ENCODE peak calls at places on chromosomes 12 and 14, in four cellular contexts. Z is K562, E is fibroblast of lung, K is astrocyte. X is an unnamed sample.

GRCh38 chr12:117985182-117985581 is 16.4 kb upstream of the KSR2 start:
- DNase-seq in E (no peak), K (no peak), Z (no peak), X (peak; percentile 74)

GRCh38 chr12:47155457-47156166 is 75.9 kb upstream of the AMIGO2 start:
- DNase-seq in K (peak; percentile 54), E (peak; percentile 25), Z (peak; percentile 38), X (no peak)

GRCh38 chr14:23360496-23360895 is 4.5 kb downstream of the EFS start:
- DNase-seq in E (no peak), Z (peak; percentile 50), K (no peak), X (no peak)

GRCh38 chr14:63713765-63714164 is 14.1 kb downstream of the SGPP1 start:
- DNase-seq in Z (no peak), E (peak; percentile 64), K (peak; percentile 71), X (peak; percentile 76)

GRCh38 chr12:124536613-124537012 is 30.8 kb downstream of the NCOR2 start:
- DNase-seq in Z (no peak), E (peak; percentile 54), K (peak; percentile 72), X (no peak)

GRCh38 chr12:64757778-64758177 is 1.4 kb downstream of the GNS start:
- DNase-seq in K (no peak), E (no peak), Z (no peak), X (no peak)

GRCh38 chr12:128069359-128069997 is 197.5 kb upstream of the TMEM132C start:
- DNase-seq in K (peak; percentile 53), Z (peak; percentile 26), E (peak; percentile 15), X (peak; percentile 92)

GRCh38 chr12:47707905-47708543 is 2.2 kb upstream of the RPAP3 start:
- DNase-seq in Z (no peak), K (no peak), E (no peak), X (no peak)

GRCh38 chr12:120706029-120706428 is 4.2 kb upstream of the UNC119B start:
- DNase-seq in E (no peak), K (no peak), Z (no peak), X (peak; percentile 46)

GRCh38 chr14:79920180-79920579 is 291.1 kb downstream of the DIO2 start:
- DNase-seq in E (no peak), K (no peak), Z (no peak), X (no peak)

GRCh38 chr14:87260460-87260859 is 732.5 kb downstream of the GALC start:
- DNase-seq in E (no peak), Z (no peak), K (no peak), X (no peak)

GRCh38 chr14:62076368-62076767 is 314.1 kb downstream of the SNAPC1 start:
- DNase-seq in K (no peak), Z (no peak), E (no peak), X (no peak)

GRCh38 chr12:107528731-107529365 is 156.8 kb upstream of the PWP1 start:
- DNase-seq in E (no peak), Z (no peak), K (no peak), X (no peak)

GRCh38 chr12:95277139-95277538 is 59.5 kb downstream of the VEZT start:
- DNase-seq in K (peak; percentile 87), Z (no peak), E (peak; percentile 95), X (peak; percentile 20)

GRCh38 chr12:94262228-94263010 is 114.0 kb downstream of the PLXNC1 start:
- DNase-seq in E (peak; percentile 99), K (peak; percentile 92), Z (peak; percentile 55), X (peak; percentile 62)

GRCh38 chr14:94696518-94696917 is 73.4 kb downstream of the GSC start:
- DNase-seq in K (no peak), E (no peak), Z (no peak), X (no peak)

GRCh38 chr12:70393787-70394519 is 27.9 kb downstream of the KCNMB4 start:
- DNase-seq in E (peak; percentile 15), K (peak; percentile 43), Z (no peak), X (peak; percentile 74)

GRCh38 chr12:97229036-97229435 is 233.6 kb upstream of the RMST start:
- DNase-seq in Z (no peak), K (no peak), E (no peak), X (no peak)

GRCh38 chr12:118689793-118690192 is 291.5 kb upstream of the SRRM4 start:
- DNase-seq in E (no peak), K (no peak), Z (no peak), X (no peak)

GRCh38 chr12:108980831-108981618 is 39.8 kb downstream of the SVOP start:
- DNase-seq in K (peak; percentile 81), E (no peak), Z (no peak), X (no peak)

GRCh38 chr12:109863961-109864712 is 16.2 kb downstream of the GLTP start:
- DNase-seq in Z (no peak), K (no peak), E (peak; percentile 50), X (peak; percentile 21)

GRCh38 chr12:50517456-50518048 is 12.8 kb downstream of the DIP2B start:
- DNase-seq in Z (no peak), K (peak; percentile 65), E (peak; percentile 47), X (no peak)

GRCh38 chr12:94500831-94501567 is 41.3 kb upstream of the CEP83 start:
- DNase-seq in Z (no peak), K (no peak), E (no peak), X (no peak)

GRCh38 chr14:61076531-61076930 is 95.5 kb downstream of the SLC38A6 start:
- DNase-seq in Z (no peak), K (peak; percentile 65), E (peak; percentile 64), X (no peak)

GRCh38 chr12:53618340-53618739 is 7.8 kb downstream of the ATF7 start:
- DNase-seq in K (no peak), Z (no peak), E (no peak), X (no peak)

DNA sequence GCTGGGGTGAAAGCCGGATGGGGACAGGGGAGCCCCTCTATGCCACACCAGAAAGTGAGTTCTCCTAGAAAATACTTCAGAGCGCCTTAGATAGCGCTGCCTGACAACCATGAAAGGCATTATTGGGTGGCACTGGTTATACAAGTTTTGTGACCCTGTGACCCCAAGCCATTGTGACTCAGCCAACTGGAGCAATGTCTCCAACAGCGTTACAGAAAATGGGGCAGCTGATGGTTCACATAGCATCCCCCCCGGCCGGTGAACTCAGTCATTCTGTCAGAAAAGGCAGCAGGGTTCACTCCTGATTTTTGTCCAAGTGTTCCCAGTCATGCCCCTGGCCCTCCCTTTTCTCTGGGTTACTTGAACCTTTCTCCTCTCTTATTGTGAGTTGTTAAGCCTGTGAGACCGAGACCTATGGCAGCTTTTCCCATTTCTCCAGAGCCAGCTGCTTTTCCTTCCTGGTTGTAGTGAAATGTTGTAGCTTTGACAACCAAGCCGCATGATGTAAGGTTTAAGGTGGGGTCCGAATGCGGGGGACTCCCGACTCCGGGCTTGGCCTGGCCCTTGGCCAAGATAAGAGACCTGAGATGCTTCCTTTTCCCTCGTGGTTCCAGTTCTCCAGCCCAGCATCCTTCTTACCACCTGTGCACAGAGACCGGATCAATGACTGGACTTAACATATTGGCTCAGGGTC is 22.0 kb downstream of the CD9 start:
- DNase-seq in Z (no peak), K (no peak), E (peak; percentile 68), X (peak; percentile 75)
- H3K4me1 ChIP-seq in Z (peaks cover 2% of the 10 kb centered on the region), K (peaks cover 31% of the 10 kb centered on the region), E (peaks cover 12% of the 10 kb centered on the region), X (peaks cover 56% of the 10 kb centered on the region)

GRCh38 chr12:11642785-11643184 is 6.7 kb upstream of the ETV6 start:
- DNase-seq in K (no peak), E (no peak), Z (no peak), X (no peak)
- H3K27ac ChIP-seq in K (no peak overlapping the region), E (no peak overlapping the region), Z (no peak overlapping the region), X (no peak overlapping the region)

DNA sequence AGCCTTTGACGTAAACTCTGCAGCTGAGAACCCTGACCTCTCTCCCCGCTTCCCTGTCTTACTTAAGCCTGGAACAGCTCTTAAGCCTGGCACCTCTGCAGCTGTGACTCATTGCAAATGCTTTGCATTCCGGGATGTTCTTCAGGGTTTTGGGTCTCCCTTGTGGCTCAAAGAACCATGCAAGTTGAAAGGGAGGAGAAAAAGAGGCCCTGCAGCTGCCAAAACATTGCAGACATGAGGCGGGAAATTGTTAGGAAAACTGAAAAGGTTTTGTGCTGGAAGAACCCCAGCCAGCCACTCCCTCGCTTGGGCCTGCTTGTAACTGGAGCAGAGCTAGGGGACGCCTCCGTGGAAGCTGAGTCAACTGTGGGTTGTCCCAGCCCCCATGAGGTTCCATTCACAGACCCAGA is 60.2 kb upstream of the FERMT2 start:
- DNase-seq in E (peak; percentile 99), K (peak; percentile 99), Z (no peak), X (peak; percentile 89)
- H3K9ac ChIP-seq in E (no peak overlapping the region), K (peak overlapping the region; percentile 32), Z (no peak overlapping the region), X (no peak overlapping the region)

GRCh38 chr14:103879118-103879569 is 31.8 kb upstream of the PPP1R13B start:
- DNase-seq in E (no peak), K (no peak), Z (no peak), X (no peak)

GRCh38 chr14:103880986-103881926 is 33.9 kb upstream of the PPP1R13B start:
- DNase-seq in K (no peak), Z (no peak), E (no peak), X (no peak)

GRCh38 chr14:103880334-103880985 is 33.1 kb upstream of the PPP1R13B start:
- DNase-seq in Z (no peak), E (peak; percentile 85), K (peak; percentile 53), X (peak; percentile 60)

GRCh38 chr14:103879570-103880333 is 32.4 kb upstream of the PPP1R13B start:
- DNase-seq in Z (peak; percentile 17), E (no peak), K (peak; percentile 24), X (peak; percentile 74)

GRCh38 chr14:103878180-103878579 is 30.8 kb upstream of the PPP1R13B start:
- DNase-seq in K (no peak), E (no peak), Z (no peak), X (no peak)
- H3K4me1 ChIP-seq in K (peaks cover 15% of the 10 kb centered on the region), E (peaks cover 7% of the 10 kb centered on the region), Z (no peaks in the 10 kb centered on the region), X (peaks cover 17% of the 10 kb centered on the region)

DNA sequence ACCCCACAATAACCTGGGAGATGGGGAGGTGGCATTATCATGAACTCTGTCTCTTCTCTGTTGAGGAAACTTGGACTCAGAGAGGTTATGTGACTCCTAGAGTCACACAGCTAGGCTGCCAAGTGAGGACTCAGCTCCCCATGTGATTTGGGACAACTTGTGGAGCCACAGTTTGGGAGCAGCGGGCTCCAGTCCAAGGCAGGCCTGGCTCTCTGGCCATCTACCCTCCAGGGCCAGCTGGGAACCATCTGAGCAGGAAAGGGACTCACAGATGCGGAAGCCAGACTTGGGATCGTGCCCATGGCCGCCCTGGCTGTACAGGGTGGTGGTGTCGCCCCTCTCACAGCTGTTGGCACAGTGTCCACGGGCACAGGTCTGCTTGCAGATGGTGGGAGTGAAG is 59.1 kb downstream of the ISCA2 start:
- DNase-seq in E (peak; percentile 71), K (no peak), Z (no peak), X (no peak)
- H3K27ac ChIP-seq in E (peak overlapping the region; percentile 14), K (no peak overlapping the region), Z (no peak overlapping the region), X (no peak overlapping the region)

DNA sequence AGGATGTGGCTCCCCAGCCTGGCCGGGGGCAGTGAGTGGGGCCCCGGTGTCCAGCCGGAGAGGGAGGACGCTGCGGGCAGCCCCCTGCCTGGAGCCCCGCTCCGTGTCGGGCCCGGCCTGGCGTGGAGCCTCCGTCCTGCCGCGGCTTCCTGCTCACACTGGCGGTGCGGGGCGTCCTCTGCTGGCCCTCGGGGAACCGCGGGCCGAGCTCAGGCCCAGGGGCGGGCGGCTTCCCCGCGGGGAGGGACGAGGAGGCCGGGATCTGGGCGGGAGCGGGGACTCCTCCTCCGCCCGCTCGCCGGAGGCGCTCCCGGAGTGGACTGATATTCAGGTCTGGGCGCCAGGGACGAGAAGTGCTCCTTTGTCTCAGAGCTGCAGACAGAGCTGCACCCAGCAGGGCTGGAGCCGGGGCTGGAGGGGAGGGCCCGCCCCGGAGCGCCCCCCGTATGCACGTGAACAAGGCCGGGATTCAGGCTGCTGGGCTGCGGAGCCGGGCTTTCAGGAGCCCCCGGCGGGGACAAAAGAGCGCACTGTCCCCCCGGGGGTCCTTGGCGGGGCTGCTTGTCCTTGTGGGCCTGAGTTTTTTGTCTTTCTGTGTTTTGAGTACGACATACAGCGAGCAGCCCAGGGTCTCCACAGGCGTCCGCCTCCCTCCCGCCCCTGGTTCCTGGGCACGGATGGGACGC is 2.3 kb downstream of the MMP17 start:
- DNase-seq in Z (peak; percentile 87), K (peak; percentile 64), E (peak; percentile 83), X (peak; percentile 91)
- H3K9ac ChIP-seq in Z (peak overlapping the region; percentile 85), K (peak overlapping the region; percentile 73), E (peak overlapping the region; percentile 33), X (peak overlapping the region; percentile 70)

X was measured in PC-3.